ENCODE peak calls at places on chromosome 9, in nine cellular contexts. G is MCF 10A, Z is GM23338, Q is tibial nerve, L is ovary, Y is lung, W is left lung, K is fibroblast of the aortic adventitia, R is AG04450. A is an unnamed sample.

GRCh38 chr9:88051138-88051537 is 76.8 kb upstream of the CDK20 start:
- DNase-seq in G (no peak), Z (no peak), Q (no peak), L (no peak), Y (no peak), W (no peak), K (no peak), R (no peak), A (no peak)

GRCh38 chr9:119839888-119840287 is 470.7 kb upstream of the BRINP1 start:
- DNase-seq in G (no peak), Z (peak; percentile 6), Q (no peak), L (no peak), Y (no peak), W (peak; percentile 63), K (peak; percentile 11), R (no peak), A (no peak)

GRCh38 chr9:99184073-99184426 is 37.7 kb downstream of the ALG2 start:
- DNase-seq in G (no peak), Z (no peak), Q (peak; percentile 18), L (no peak), Y (no peak), W (no peak), K (no peak), R (no peak), A (no peak)

GRCh38 chr9:133188006-133188842 is 20.8 kb downstream of the OBP2B start:
- DNase-seq in G (peak; percentile 13), Z (peak; percentile 80), Q (no peak), L (no peak), Y (no peak), W (no peak), K (no peak), R (no peak), A (no peak)

GRCh38 chr9:108953983-108954574 is 19.9 kb downstream of the ABITRAM start:
- DNase-seq in G (peak; percentile 56), Z (peak; percentile 58), Q (peak; percentile 43), L (no peak), Y (no peak), W (no peak), K (peak; percentile 82), R (no peak), A (no peak)

GRCh38 chr9:91474656-91475055 is 51.0 kb upstream of the NFIL3 start:
- DNase-seq in G (peak; percentile 67), Z (no peak), Q (no peak), L (no peak), Y (no peak), W (no peak), K (peak; percentile 47), R (no peak), A (no peak)

GRCh38 chr9:6414291-6414690 is 1.3 kb downstream of the UHRF2 start:
- DNase-seq in G (no peak), Z (no peak), Q (no peak), L (no peak), Y (no peak), W (no peak), K (peak; percentile 68), R (peak; percentile 21), A (no peak)

GRCh38 chr9:134344068-134344820 is 18.0 kb downstream of the RXRA start:
- DNase-seq in G (no peak), Z (peak; percentile 60), Q (peak; percentile 61), L (no peak), Y (peak; percentile 60), W (peak; percentile 90), K (peak; percentile 70), R (no peak), A (no peak)

GRCh38 chr9:35687972-35688557 is 1.7 kb downstream of the TPM2 start:
- DNase-seq in G (no peak), Z (no peak), Q (no peak), L (no peak), Y (no peak), W (no peak), K (no peak), R (no peak), A (no peak)

GRCh38 chr9:125763373-125763772 is 16.2 kb downstream of the PBX3 start:
- DNase-seq in G (peak; percentile 79), Z (peak; percentile 61), Q (no peak), L (no peak), Y (no peak), W (no peak), K (peak; percentile 69), R (no peak), A (no peak)

GRCh38 chr9:97419315-97419867 is 7.5 kb downstream of the TDRD7 start:
- DNase-seq in G (peak; percentile 29), Z (no peak), Q (no peak), L (no peak), Y (no peak), W (no peak), K (peak; percentile 70), R (no peak), A (no peak)

GRCh38 chr9:14336244-14336643 is 22.3 kb upstream of the NFIB start:
- DNase-seq in G (no peak), Z (no peak), Q (no peak), L (no peak), Y (no peak), W (no peak), K (no peak), R (no peak), A (no peak)

GRCh38 chr9:116495725-116496124 is 191.4 kb upstream of the TRIM32 start:
- DNase-seq in G (no peak), Z (peak; percentile 38), Q (no peak), L (no peak), Y (no peak), W (no peak), K (no peak), R (no peak), A (no peak)

GRCh38 chr9:116496167-116496566 is 190.9 kb upstream of the TRIM32 start:
- DNase-seq in G (no peak), Z (no peak), Q (no peak), L (no peak), Y (no peak), W (no peak), K (no peak), R (no peak), A (no peak)

GRCh38 chr9:116494815-116495634 is 192.1 kb upstream of the TRIM32 start:
- DNase-seq in G (peak; percentile 61), Z (peak; percentile 83), Q (no peak), L (no peak), Y (no peak), W (no peak), K (no peak), R (no peak), A (no peak)

GRCh38 chr9:116499434-116499833 is 187.7 kb upstream of the TRIM32 start:
- DNase-seq in G (no peak), Z (no peak), Q (no peak), L (no peak), Y (no peak), W (no peak), K (no peak), R (no peak), A (no peak)

GRCh38 chr9:116497081-116497480 is 190.0 kb upstream of the TRIM32 start:
- DNase-seq in G (no peak), Z (peak; percentile 20), Q (no peak), L (no peak), Y (no peak), W (no peak), K (peak; percentile 40), R (no peak), A (no peak)
- TF ChIP-seq CTCF in G (no peak), Z (no peak), Q (no peak), L (no peak), Y (no peak), W (no peak), K (peak; percentile 30), R (no peak), A (no peak)

GRCh38 chr9:86098793-86099694 is at the start of gene GOLM1:
- DNase-seq in G (peak; percentile 56), Z (peak; percentile 81), Q (no peak), L (peak; percentile 34), Y (peak; percentile 30), W (peak; percentile 90), K (peak; percentile 50), R (no peak), A (peak; percentile 87)
- TF ChIP-seq CTCF in G (no peak), Z (no peak), Q (no peak), L (no peak), Y (no peak), W (no peak), K (peak; percentile 40), R (no peak), A (peak; percentile 32)

DNA sequence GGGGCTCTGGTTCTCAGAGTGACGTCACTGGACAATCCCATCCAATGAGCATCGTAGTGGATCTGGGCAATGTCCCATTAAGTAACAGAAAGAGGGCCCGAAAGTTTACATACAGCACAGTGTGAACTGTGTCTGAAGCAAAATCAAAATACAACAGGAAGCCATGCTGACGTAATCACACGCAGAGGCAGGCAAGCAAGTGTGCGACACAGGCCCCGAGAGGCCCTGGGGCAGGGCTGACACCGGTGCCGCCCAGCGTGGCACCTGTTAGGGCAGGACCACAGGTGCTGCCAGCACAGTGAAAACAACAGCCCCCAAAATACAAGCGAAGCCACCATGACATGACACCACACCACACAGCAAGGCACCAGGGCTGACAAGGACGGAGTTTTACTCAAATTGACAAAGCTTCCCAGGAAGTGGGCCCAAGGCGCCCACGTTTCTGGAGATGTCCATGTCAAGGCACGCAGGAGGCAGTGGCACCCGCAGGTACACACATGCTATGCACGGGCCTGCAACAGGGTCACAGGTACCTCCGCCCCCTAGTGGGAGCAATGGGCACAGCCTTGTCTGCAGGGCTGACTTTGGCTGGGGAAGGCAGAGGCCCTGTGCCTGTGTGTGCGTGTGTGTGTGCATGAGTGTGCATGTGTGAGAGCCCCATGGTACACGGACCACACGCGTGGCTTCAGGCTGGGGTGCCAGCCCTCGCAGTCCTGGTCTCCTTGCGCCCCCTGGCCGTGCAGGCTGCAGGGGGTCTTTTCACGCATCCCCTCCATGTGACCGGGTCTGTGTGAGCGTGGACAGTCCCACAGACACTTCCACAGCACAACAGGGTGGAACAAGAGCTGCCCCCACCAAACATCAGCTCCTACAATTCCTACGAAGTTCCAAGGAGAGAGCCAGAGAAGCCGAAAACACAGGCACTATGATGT is 19.6 kb downstream of the QSOX2 start:
- DNase-seq in G (peak; percentile 65), Z (peak; percentile 87), Q (peak; percentile 39), L (no peak), Y (peak; percentile 52), W (peak; percentile 85), K (peak; percentile 40), R (no peak), A (no peak)
- TF ChIP-seq CTCF in G (peak; percentile 85), Z (peak; percentile 80), Q (peak; percentile 57), L (peak; percentile 23), Y (peak; percentile 32), W (peak; percentile 80), K (peak; percentile 91), R (peak; percentile 86), A (peak; percentile 81)

GRCh38 chr9:117305454-117305853 is 109.4 kb downstream of the ASTN2 start:
- DNase-seq in G (no peak), Z (no peak), Q (no peak), L (no peak), Y (no peak), W (no peak), K (no peak), R (no peak), A (no peak)

GRCh38 chr9:117303643-117304230 is 111.1 kb downstream of the ASTN2 start:
- DNase-seq in G (no peak), Z (no peak), Q (no peak), L (no peak), Y (no peak), W (no peak), K (no peak), R (no peak), A (no peak)

GRCh38 chr9:117304613-117305012 is 110.2 kb downstream of the ASTN2 start:
- DNase-seq in G (no peak), Z (no peak), Q (no peak), L (no peak), Y (no peak), W (no peak), K (no peak), R (no peak), A (no peak)

GRCh38 chr9:117306032-117306431 is 108.8 kb downstream of the ASTN2 start:
- DNase-seq in G (no peak), Z (no peak), Q (no peak), L (no peak), Y (no peak), W (no peak), K (no peak), R (no peak), A (no peak)

GRCh38 chr9:117307701-117308100 is 107.2 kb downstream of the ASTN2 start:
- DNase-seq in G (no peak), Z (no peak), Q (no peak), L (no peak), Y (no peak), W (no peak), K (no peak), R (no peak), A (no peak)
- TF ChIP-seq CTCF in G (no peak), Z (no peak), Q (no peak), L (no peak), Y (no peak), W (no peak), K (no peak), R (no peak), A (no peak)

A was measured in osteocyte.